ENCODE peak calls at places on chromosomes 12 and 14, in seven cellular contexts. Q is fibroblast of villous mesenchyme, C is neural crest cell, B is D721Med, I is mucosa of descending colon, D is right lobe of liver, S is fibroblast of lung. V is an unnamed sample.

GRCh38 chr14:49900973-49901372 is 8.1 kb downstream of the ARF6 start:
- DNase-seq in C (no peak), I (no peak), D (no peak), S (no peak), Q (no peak), B (no peak), V (no peak)

GRCh38 chr14:32939254-32940065 is 781 bp downstream of the NPAS3 start:
- DNase-seq in B (no peak), D (peak), Q (peak), C (peak), S (peak), I (peak), V (peak)

GRCh38 chr12:121417847-121418246 is 17.9 kb downstream of the RNF34 start:
- DNase-seq in S (no peak), Q (no peak), B (no peak), C (no peak), I (no peak), D (no peak), V (no peak)

GRCh38 chr12:49784756-49785409 is 43.3 kb downstream of the NCKAP5L start:
- DNase-seq in C (no peak), D (no peak), S (peak), I (no peak), B (no peak), Q (peak), V (peak)

GRCh38 chr14:75824328-75824727 is 157.5 kb downstream of the TGFB3 start:
- DNase-seq in Q (no peak), I (no peak), B (no peak), S (peak), D (no peak), C (no peak), V (no peak)

GRCh38 chr14:73723411-73723798 is 9.2 kb upstream of the PNMA1 start:
- DNase-seq in B (no peak), S (peak), D (no peak), I (no peak), Q (peak), C (no peak), V (peak)

GRCh38 chr14:104974146-104974541 is 4.0 kb downstream of the AHNAK2 start:
- DNase-seq in Q (no peak), B (no peak), D (peak), S (no peak), I (no peak), C (no peak), V (no peak)

GRCh38 chr12:9363145-9363544 is 154.9 kb upstream of the PZP start:
- DNase-seq in C (no peak), B (no peak), Q (no peak), D (no peak), I (no peak), S (no peak), V (no peak)

GRCh38 chr12:49066120-49066519 is 3.7 kb downstream of the RHEBL1 start:
- DNase-seq in B (no peak), D (no peak), S (no peak), C (no peak), Q (no peak), I (no peak), V (no peak)

GRCh38 chr14:100392266-100392850 is 69.2 kb downstream of the SLC25A47 start:
- DNase-seq in Q (peak), C (no peak), I (no peak), D (no peak), S (peak), B (no peak), V (peak)

GRCh38 chr14:91277546-91278382 is 33.3 kb upstream of the GPR68 start:
- DNase-seq in Q (no peak), S (no peak), B (no peak), I (no peak), D (no peak), C (no peak), V (no peak)

GRCh38 chr12:120940799-120941198 is 36.6 kb upstream of the SPPL3 start:
- DNase-seq in B (no peak), I (no peak), D (no peak), S (peak), C (no peak), Q (peak), V (no peak)

GRCh38 chr12:67827820-67828383 is 161.3 kb upstream of the IFNG-AS1 start:
- DNase-seq in Q (peak), S (peak), C (no peak), B (no peak), I (peak), D (no peak), V (peak)

GRCh38 chr12:64323476-64324225 is 66.9 kb downstream of the C12orf56 start:
- DNase-seq in C (no peak), Q (peak), D (no peak), I (no peak), B (no peak), S (no peak), V (peak)

GRCh38 chr12:43832506-43833168 is 3.2 kb upstream of the TMEM117 start:
- DNase-seq in C (no peak), D (no peak), B (no peak), I (no peak), Q (no peak), S (no peak), V (no peak)

GRCh38 chr14:96264200-96264553 is 8.2 kb downstream of the BDKRB1 start:
- DNase-seq in C (no peak), B (no peak), I (no peak), S (no peak), Q (no peak), D (no peak), V (no peak)

GRCh38 chr12:113152835-113153814 is 3.6 kb downstream of the CFAP73 start:
- DNase-seq in D (peak), B (peak), C (peak), I (peak), S (peak), Q (peak), V (peak)

GRCh38 chr14:44166611-44167010 is 340.5 kb downstream of the FSCB start:
- DNase-seq in C (no peak), I (no peak), B (no peak), Q (no peak), S (no peak), D (no peak), V (no peak)

GRCh38 chr14:53927171-53927570 is 29.5 kb downstream of the BMP4 start:
- DNase-seq in C (no peak), S (peak), I (no peak), Q (peak), B (no peak), D (no peak), V (no peak)

GRCh38 chr12:4435537-4435936 is 10.1 kb downstream of the FGF6 start:
- DNase-seq in S (no peak), C (no peak), Q (no peak), B (no peak), D (no peak), I (no peak), V (no peak)

GRCh38 chr12:131205534-131205933 is 251.8 kb downstream of the ADGRD1 start:
- DNase-seq in D (no peak), Q (no peak), I (no peak), C (no peak), B (no peak), S (no peak), V (no peak)

GRCh38 chr14:24911324-24912095 is 138.4 kb downstream of the STXBP6 start:
- DNase-seq in S (peak), D (no peak), B (no peak), C (no peak), I (peak), Q (peak), V (peak)

GRCh38 chr12:123077298-123078113 is 73.4 kb downstream of the PITPNM2 start:
- DNase-seq in D (no peak), S (no peak), B (no peak), I (no peak), C (no peak), Q (no peak), V (no peak)

GRCh38 chr12:95624544-95624943 is 73.3 kb upstream of the USP44 start:
- DNase-seq in D (no peak), B (no peak), C (no peak), Q (no peak), I (no peak), S (no peak), V (peak)

GRCh38 chr14:90193925-90194324 is 62.4 kb upstream of the PSMC1 start:
- DNase-seq in I (peak), B (no peak), Q (no peak), D (no peak), C (peak), S (no peak), V (peak)

GRCh38 chr12:92059976-92060375 is 85.7 kb downstream of the BTG1 start:
- DNase-seq in S (peak), C (no peak), B (no peak), D (no peak), Q (peak), I (no peak), V (peak)

GRCh38 chr12:31370645-31371620 is 45.0 kb upstream of the SINHCAF start:
- DNase-seq in B (no peak), D (no peak), S (peak), Q (peak), C (peak), I (peak), V (peak)

GRCh38 chr12:5168148-5168547 is 124.5 kb downstream of the KCNA5 start:
- DNase-seq in I (no peak), B (no peak), S (no peak), Q (no peak), D (no peak), C (no peak), V (no peak)

GRCh38 chr12:49515266-49515665 is 23.6 kb upstream of the KCNH3 start:
- DNase-seq in Q (peak), C (no peak), B (no peak), I (no peak), D (peak), S (peak), V (peak)

GRCh38 chr12:56014205-56014604 is 6.6 kb upstream of the IKZF4 start:
- DNase-seq in S (no peak), D (no peak), Q (no peak), B (no peak), I (no peak), C (no peak), V (peak)

GRCh38 chr12:96907681-96908163 is 665 bp downstream of the NEDD1 start:
- DNase-seq in Q (peak), D (peak), I (peak), C (peak), S (peak), B (no peak), V (peak)

GRCh38 chr12:56995930-56996496 is 10.3 kb downstream of the ZBTB39 start:
- DNase-seq in B (no peak), I (no peak), S (no peak), Q (no peak), D (no peak), C (no peak), V (no peak)

GRCh38 chr14:100586520-100587247 is 533 bp downstream of the BEGAIN start:
- DNase-seq in I (peak), Q (no peak), D (peak), S (no peak), B (peak), C (no peak), V (no peak)

GRCh38 chr12:91109148-91109564 is 2.1 kb downstream of the LUM start:
- DNase-seq in B (no peak), S (peak), D (peak), Q (peak), I (peak), C (peak), V (peak)

GRCh38 chr14:106802413-106803364 is 1276.3 kb downstream of the TMEM121 start:
- DNase-seq in C (no peak), B (no peak), S (no peak), I (peak), Q (no peak), D (no peak), V (no peak)

GRCh38 chr12:32482226-32482625 is 82.9 kb downstream of the FGD4 start:
- DNase-seq in S (no peak), Q (no peak), D (no peak), C (no peak), I (no peak), B (no peak), V (peak)

GRCh38 chr12:32478858-32479257 is 79.5 kb downstream of the FGD4 start:
- DNase-seq in I (no peak), Q (no peak), C (no peak), D (no peak), B (no peak), S (no peak), V (no peak)

GRCh38 chr12:32477714-32478113 is 78.4 kb downstream of the FGD4 start:
- DNase-seq in D (no peak), S (no peak), I (no peak), B (no peak), Q (no peak), C (no peak), V (no peak)

GRCh38 chr12:32476446-32476845 is 77.1 kb downstream of the FGD4 start:
- DNase-seq in D (no peak), I (no peak), C (no peak), Q (no peak), B (no peak), S (no peak), V (no peak)

DNA sequence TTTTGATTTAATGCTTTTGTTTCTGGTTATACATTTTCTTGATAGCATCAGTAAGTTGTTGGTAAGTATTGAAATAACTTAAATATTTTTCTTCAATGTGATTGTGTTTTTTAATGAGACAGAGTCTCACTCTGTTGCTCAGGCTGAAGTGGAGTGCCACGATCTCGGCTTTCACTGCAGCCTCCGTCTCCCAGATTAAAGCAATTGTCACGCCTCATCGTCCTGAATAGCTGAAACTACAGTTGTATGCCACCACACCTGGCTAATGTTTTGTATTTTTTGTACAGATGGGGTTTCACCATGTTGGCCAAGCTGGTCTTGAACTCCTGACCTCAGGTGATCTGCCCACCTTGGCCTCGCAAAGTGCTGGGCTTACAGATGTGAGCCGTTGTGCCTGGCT is 78.8 kb downstream of the FGD4 start:
- DNase-seq in D (no peak), Q (no peak), B (no peak), C (no peak), S (no peak), I (no peak), V (no peak)
- TF ChIP-seq CTCF in D (no peak), Q (no peak), B (no peak), C (no peak), S (no peak), I (no peak), V (no peak)

GRCh38 chr12:132284618-132285310 is 44.6 kb downstream of the GALNT9 start:
- DNase-seq in Q (no peak), C (no peak), S (no peak), I (no peak), B (no peak), D (no peak), V (no peak)

GRCh38 chr12:132282950-132283771 is 46.2 kb downstream of the GALNT9 start:
- DNase-seq in D (no peak), B (no peak), C (no peak), Q (no peak), S (no peak), I (no peak), V (no peak)

GRCh38 chr12:132282031-132282949 is 47.1 kb downstream of the GALNT9 start:
- DNase-seq in I (no peak), C (no peak), D (no peak), B (no peak), S (no peak), Q (no peak), V (no peak)

GRCh38 chr12:132285311-132285741 is 44.1 kb downstream of the GALNT9 start:
- DNase-seq in S (no peak), B (no peak), I (no peak), D (no peak), C (no peak), Q (no peak), V (no peak)

GRCh38 chr12:132284071-132284492 is 45.3 kb downstream of the GALNT9 start:
- DNase-seq in C (no peak), I (no peak), B (no peak), D (no peak), S (peak), Q (peak), V (peak)
- TF ChIP-seq CTCF in C (peak), I (no peak), B (peak), D (no peak), S (peak), Q (peak), V (peak)

DNA sequence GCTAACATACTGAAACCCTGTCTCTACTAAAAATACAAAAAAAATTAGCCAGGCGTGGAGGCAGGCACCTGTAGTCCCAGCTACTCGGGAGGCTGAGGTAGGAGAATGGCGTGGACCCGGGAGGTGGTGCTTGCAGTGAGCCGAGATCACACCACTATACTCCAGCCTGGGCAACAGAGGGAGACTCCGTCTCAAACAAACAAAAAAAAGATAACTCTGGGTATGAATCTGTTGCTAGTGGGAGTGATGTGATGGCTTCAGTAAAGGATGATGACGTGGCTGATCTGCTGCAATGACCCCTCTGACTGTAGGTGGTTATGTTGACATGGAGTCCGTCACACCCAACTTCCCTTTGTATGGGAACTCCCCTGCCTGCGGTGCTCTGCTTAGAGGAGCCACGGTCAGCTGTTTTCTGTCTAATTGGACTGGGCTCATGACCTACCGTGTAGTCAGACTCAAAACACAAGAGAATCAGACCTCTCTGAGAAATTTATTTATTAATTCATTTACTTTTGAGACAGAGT is 59.1 kb upstream of the MED13L start:
- DNase-seq in Q (peak), D (no peak), S (peak), B (no peak), C (no peak), I (peak), V (peak)
- TF ChIP-seq CTCF in Q (no peak), D (no peak), S (no peak), B (no peak), C (no peak), I (no peak), V (no peak)

DNA sequence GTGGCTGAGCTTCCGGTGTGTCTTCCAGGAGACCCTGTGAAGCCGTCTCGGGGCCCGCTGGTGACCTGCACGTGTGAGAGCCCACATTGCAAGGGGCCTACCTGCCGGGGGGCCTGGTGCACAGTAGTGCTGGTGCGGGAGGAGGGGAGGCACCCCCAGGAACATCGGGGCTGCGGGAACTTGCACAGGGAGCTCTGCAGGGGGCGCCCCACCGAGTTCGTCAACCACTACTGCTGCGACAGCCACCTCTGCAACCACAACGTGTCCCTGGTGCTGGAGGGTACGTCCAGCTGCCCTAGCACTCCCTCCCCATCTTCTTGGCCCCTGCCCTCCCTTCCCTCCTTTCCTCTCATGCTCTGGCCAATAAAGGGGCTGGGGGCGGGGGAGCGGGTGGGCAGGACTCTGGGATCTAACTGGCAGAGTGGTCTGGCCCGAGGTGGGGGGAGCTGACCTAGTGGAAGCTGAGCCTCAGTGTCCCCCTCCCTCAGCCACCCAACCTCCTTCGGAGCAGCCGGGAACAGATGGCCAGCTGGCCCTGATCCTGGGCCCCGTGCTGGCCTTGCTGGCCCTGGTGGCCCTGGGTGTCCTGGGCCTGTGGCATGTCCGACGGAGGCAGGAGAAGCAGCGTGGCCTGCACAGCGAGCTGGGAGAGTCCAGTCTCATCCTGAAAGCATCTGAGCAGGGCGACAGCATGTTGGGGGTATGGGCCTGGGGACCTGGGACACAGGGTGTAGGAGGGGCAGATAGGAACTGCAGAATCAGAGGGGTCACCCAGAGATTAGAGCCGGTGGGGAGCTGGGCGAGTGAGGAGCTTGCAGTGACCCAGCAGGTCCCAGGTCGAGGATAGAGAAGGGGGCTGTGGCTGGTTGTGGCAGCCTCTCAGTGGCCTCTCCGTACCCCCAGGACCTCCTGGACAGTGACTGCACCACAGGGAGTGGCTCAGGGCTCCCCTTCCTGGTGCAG is 6.0 kb downstream of the ACVRL1 start:
- DNase-seq in C (no peak), D (no peak), Q (no peak), S (no peak), I (no peak), B (no peak), V (no peak)
- TF ChIP-seq CTCF in C (no peak), D (no peak), Q (no peak), S (no peak), I (no peak), B (peak), V (no peak)

GRCh38 chr12:108613548-108613947 is 15.7 kb upstream of the TMEM119 start:
- DNase-seq in D (no peak), B (no peak), S (no peak), Q (no peak), C (no peak), I (no peak), V (no peak)

GRCh38 chr12:108610856-108611605 is 13.1 kb upstream of the TMEM119 start:
- DNase-seq in B (no peak), D (no peak), S (no peak), I (no peak), Q (no peak), C (no peak), V (no peak)

GRCh38 chr12:108612788-108613282 is 15.0 kb upstream of the TMEM119 start:
- DNase-seq in I (no peak), C (no peak), S (no peak), D (no peak), B (no peak), Q (no peak), V (peak)

GRCh38 chr12:108610336-108610815 is 12.5 kb upstream of the TMEM119 start:
- DNase-seq in S (no peak), C (no peak), D (no peak), I (no peak), Q (no peak), B (no peak), V (no peak)

DNA sequence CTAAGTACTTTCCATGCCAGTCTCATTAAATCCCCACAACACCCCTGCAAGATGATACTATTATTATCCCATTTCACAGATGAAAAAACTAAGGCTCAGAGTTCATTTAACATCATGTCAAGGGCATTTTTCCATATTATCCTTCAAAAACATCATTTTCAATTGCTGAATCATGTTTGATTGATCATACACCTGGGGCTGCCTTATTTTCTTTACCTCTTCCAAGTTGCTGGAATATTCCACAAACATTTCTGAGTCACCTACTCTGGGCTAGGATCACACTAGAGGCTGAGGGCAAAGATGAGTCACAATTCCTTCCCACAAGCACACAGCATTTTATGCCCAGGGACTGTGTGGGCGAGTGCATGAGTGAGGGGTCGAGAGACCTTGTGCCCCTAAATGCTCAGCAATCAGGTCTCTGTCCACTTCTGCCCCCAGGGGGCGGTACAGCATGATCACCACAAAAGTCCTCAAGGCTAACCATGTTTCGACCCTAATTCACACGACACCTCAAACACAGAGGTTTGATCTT is 14.1 kb upstream of the TMEM119 start:
- DNase-seq in Q (peak), B (no peak), S (peak), D (no peak), C (peak), I (peak), V (peak)
- TF ChIP-seq CTCF in Q (peak), B (peak), S (peak), D (peak), C (peak), I (no peak), V (peak)

V was measured in choroid plexus epithelial cell.